ENCODE peak calls at places on chromosomes 4 and X, in eight cellular contexts. V is fibroblast of the aortic adventitia; U is left cardiac atrium; O is H9; F is occipital lobe; M is activated gamma-delta T cell treated with anti-CD3 and anti-CD28 coated beads, Interleukin-2, amount 50 U/mL, for 16 hours; L is immature natural killer cell; N is A172. P is an unnamed sample.

GRCh38 chrX:267771-268261 is 13.4 kb upstream of the PLCXD1 start:
- DNase-seq in N (no peak), F (no peak), O (peak; percentile 74), M (no peak), V (no peak), L (no peak), U (peak; percentile 12), P (no peak)

GRCh38 chr4:105715692-105716278 is 7.2 kb downstream of the GSTCD start:
- DNase-seq in N (peak; percentile 37), L (peak; percentile 12), F (no peak), O (no peak), V (peak; percentile 68), M (no peak), U (no peak), P (peak; percentile 64)

GRCh38 chr4:98006814-98007412 is 136.4 kb downstream of the STPG2 start:
- DNase-seq in N (no peak), L (no peak), V (no peak), O (no peak), F (no peak), M (no peak), U (no peak), P (no peak)

GRCh38 chr4:156838761-156839160 is 132.8 kb downstream of the PDGFC start:
- DNase-seq in F (no peak), O (no peak), N (peak; percentile 4), U (no peak), V (peak; percentile 24), L (no peak), M (no peak), P (no peak)

GRCh38 chr4:179372746-179373145 is 1930.5 kb upstream of the AGA start:
- DNase-seq in N (no peak), L (no peak), V (no peak), O (no peak), F (no peak), M (no peak), U (no peak), P (no peak)

GRCh38 chr4:73976217-73976616 is 5.6 kb downstream of the PF4 start:
- DNase-seq in U (no peak), O (no peak), F (no peak), L (no peak), V (no peak), N (no peak), M (no peak), P (no peak)

GRCh38 chr4:46986922-46987638 is 6.3 kb downstream of the GABRA4 start:
- DNase-seq in O (no peak), N (no peak), L (no peak), M (no peak), V (no peak), F (no peak), U (no peak), P (no peak)

GRCh38 chr4:17010426-17011087 is 112.1 kb upstream of the LDB2 start:
- DNase-seq in F (no peak), V (no peak), L (no peak), N (no peak), O (peak; percentile 15), U (no peak), M (no peak), P (no peak)

GRCh38 chr4:87848622-87849351 is 16.0 kb downstream of the MEPE start:
- DNase-seq in F (no peak), N (peak; percentile 52), L (no peak), V (peak; percentile 83), U (peak; percentile 39), O (peak; percentile 44), M (no peak), P (peak; percentile 55)

GRCh38 chr4:164768516-164768915 is 14.6 kb downstream of the SMIM31 start:
- DNase-seq in N (no peak), U (no peak), L (no peak), M (no peak), O (no peak), V (peak; percentile 6), F (no peak), P (no peak)

GRCh38 chrX:96027363-96027894 is 657.2 kb upstream of the DIAPH2 start:
- DNase-seq in V (peak; percentile 47), U (no peak), L (no peak), O (no peak), F (no peak), M (no peak), N (no peak), P (no peak)

GRCh38 chrX:123851010-123851409 is 8.8 kb upstream of the XIAP start:
- DNase-seq in F (no peak), L (no peak), O (no peak), M (no peak), V (no peak), N (no peak), U (no peak), P (no peak)

P was measured in endothelial cell of umbilical vein.